ENCODE peak calls at places on chromosomes 7 and 10, in seven cellular contexts. F, S, Y, G, N, M and W are unnamed samples.

GRCh38 chr10:120005408-120006280 is 113.1 kb downstream of the SEC23IP start:
- DNase-seq in S (peak; percentile 41), N (no peak), Y (no peak), F (no peak), M (no peak), G (no peak), W (no peak)

GRCh38 chr10:69800109-69800508 is 1.6 kb upstream of the COL13A1 start:
- DNase-seq in G (peak; percentile 28), Y (no peak), S (peak; percentile 93), M (peak; percentile 66), F (peak; percentile 57), N (peak; percentile 76), W (no peak)

GRCh38 chr10:110016037-110016436 is 8.3 kb downstream of the ADD3 start:
- DNase-seq in F (peak; percentile 30), S (peak; percentile 63), G (peak; percentile 11), N (peak; percentile 46), Y (no peak), M (no peak), W (no peak)

GRCh38 chr10:75605096-75605495 is 173.7 kb downstream of the LRMDA start:
- DNase-seq in G (peak; percentile 15), Y (no peak), F (no peak), M (no peak), N (no peak), S (no peak), W (no peak)

GRCh38 chr10:44587488-44588140 is 202.7 kb upstream of the CXCL12 start:
- DNase-seq in M (no peak), S (no peak), Y (no peak), G (no peak), N (no peak), F (no peak), W (no peak)

GRCh38 chr10:7000063-7000462 is 410.8 kb downstream of the SFMBT2 start:
- DNase-seq in S (no peak), F (no peak), N (peak; percentile 25), G (no peak), Y (no peak), M (no peak), W (no peak)

GRCh38 chr7:44379366-44380178 is 54.2 kb upstream of the CAMK2B start:
- DNase-seq in F (peak; percentile 44), N (no peak), Y (no peak), G (no peak), S (no peak), M (no peak), W (peak; percentile 44)

GRCh38 chr10:73209705-73210104 is 37.4 kb downstream of the DNAJC9 start:
- DNase-seq in N (peak; percentile 13), F (peak; percentile 87), G (no peak), S (no peak), Y (no peak), M (peak; percentile 25), W (no peak)

DNA sequence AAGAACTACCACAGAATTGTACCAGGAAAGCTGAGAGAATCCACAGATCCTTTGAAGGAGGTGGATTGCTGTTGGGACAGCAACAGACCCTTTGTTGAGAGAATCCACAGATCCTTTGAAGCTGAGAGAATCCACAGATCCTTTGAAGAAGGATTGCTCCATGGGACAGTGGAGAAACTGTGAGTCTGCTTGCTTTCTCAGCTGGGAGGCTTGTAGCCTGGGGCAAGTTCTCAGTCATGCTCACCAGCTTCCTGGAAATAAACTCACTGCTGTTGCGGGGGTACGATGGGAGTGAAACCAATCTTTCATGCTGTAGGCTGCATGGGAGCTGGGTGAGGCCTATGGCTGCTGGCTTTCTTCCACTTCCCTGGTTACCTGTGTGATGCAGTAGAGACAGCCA is 106.3 kb downstream of the C7orf25 start:
- DNase-seq in M (no peak), G (no peak), F (peak; percentile 8), Y (no peak), S (no peak), N (no peak), W (no peak)
- TF ChIP-seq CTCF in M (no peak), G (no peak), F (no peak), Y (no peak), S (no peak), N (no peak), W (no peak)

DNA sequence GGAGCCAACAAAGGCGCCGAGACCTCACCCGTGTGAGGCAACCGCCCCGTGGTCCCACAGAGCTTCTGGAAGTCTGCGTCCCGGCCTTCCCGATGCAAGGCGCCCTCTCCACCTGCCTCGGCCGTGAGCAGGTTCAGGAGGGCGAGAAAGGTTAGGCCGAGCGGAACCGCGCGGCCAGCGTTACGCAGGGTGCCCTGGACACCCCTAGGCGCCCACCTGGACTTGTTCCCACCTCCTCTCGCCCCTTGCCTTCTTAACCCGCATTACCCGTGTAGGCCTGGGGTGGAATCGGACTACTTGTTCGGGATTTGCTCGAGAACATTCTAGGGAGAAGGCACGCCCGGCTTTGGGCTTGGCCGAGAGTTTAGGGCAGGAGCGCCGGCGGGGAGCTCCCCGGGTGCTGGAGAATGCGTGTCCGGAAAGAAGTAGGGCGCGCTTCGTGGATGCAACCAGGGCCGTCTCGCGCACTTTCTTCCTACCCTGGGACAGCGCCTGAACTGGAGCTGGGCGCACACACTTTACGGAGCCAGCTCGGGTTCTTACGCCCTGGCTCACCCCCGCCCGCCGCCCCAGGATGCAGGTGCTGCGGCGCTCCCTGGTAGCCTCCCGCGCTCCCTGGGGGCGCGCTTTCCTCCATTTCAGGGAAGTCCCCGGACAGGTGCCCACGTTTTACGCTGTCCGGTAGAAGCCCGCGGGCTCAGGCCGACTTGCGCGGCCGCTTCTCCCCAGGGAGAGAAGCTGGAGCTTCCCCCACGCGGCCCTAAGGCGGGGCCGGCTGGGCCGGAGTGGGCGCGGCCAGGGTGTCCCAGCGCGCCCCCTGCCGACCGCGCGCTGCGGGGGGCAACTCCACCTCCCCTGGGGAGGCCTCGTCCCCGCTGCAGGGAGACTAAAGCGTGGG is 74.5 kb downstream of the INSIG1 start:
- DNase-seq in M (no peak), F (no peak), N (no peak), G (no peak), Y (no peak), S (peak; percentile 40), W (peak; percentile 76)
- TF ChIP-seq CTCF in M (no peak), F (peak; percentile 41), N (peak; percentile 2), G (peak; percentile 29), Y (peak; percentile 42), S (peak; percentile 38), W (peak; percentile 65)

GRCh38 chr10:47438857-47439474 is 44.9 kb downstream of the ANXA8 start:
- DNase-seq in M (peak; percentile 83), N (peak; percentile 74), G (peak; percentile 59), S (peak; percentile 80), F (peak; percentile 77), Y (no peak), W (peak; percentile 59)
- TF ChIP-seq CTCF in M (peak; percentile 88), N (peak; percentile 82), G (peak; percentile 69), S (peak; percentile 50), F (peak; percentile 90), Y (peak; percentile 68), W (peak; percentile 76)

DNA sequence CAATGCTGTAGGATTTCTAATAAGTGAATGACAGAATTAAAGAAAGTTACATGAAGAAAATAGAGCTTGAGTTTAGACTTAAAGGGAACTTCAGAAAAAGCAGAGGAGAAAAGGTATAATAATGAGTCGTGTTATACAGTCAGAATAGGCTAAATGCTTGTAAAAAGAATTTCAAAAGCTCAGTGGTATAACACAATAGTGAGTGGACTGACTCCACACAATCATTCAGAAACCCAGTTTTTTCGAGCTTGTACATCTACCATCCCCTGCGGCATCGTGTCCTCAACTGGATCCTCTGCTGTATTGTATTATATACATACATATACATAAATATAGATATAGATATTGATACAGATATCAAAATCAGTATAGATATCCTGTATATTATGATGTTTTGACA is 52.2 kb downstream of the IMMP2L start:
- DNase-seq in G (no peak), S (no peak), M (no peak), N (no peak), F (no peak), Y (no peak), W (no peak)
- TF ChIP-seq CTCF in G (no peak), S (no peak), M (no peak), N (no peak), F (no peak), Y (no peak), W (no peak)

DNA sequence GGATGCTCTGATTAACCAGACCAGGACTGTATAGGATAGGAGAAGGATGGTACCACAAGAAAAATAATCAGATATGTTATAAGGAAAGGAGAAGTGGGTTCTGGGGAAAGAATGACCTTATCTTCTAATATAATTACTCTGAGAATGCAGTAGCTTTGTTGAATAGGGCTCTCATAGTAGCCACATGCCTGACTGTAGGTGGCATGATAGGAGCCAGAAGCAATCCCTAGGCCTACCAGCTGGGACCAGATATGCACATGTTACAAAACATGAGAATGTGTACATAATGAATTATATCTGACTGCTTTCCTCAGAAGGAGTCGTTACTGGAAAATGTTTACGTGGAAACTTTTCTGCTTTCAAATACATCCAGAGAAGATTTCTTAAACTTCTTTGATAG is 53.2 kb upstream of the FAM3C start:
- DNase-seq in N (no peak), S (no peak), F (peak; percentile 32), G (no peak), M (no peak), Y (no peak), W (no peak)
- TF ChIP-seq CTCF in N (no peak), S (no peak), F (peak; percentile 3), G (no peak), M (peak; percentile 28), Y (no peak), W (peak; percentile 30)

DNA sequence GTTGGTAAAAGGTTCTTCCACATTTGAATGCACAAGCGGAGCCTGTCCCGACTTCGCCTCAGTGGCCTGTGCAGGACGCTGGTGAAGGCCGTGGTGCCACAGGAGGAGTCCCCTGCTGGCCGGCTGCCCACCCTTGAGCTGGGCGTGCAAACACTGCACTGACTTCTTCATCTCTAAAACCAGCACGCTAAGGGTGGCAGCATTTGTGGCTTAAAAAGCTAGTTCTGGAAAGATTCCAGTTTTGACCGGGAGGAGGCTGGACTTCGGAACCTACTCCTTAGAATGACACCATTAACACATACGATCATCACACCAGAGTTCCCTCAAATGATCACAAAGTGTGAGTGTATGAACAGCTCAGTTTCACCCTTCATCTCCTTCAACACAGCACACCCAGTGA is 102.4 kb downstream of the SMURF1 start:
- DNase-seq in M (no peak), S (no peak), G (no peak), N (no peak), Y (no peak), F (no peak), W (no peak)
- TF ChIP-seq CTCF in M (peak; percentile 7), S (no peak), G (no peak), N (no peak), Y (no peak), F (no peak), W (no peak)